ENCODE peak calls at places on chromosomes 2 and 18, in five cellular contexts. U is GM23338, K is A549, A is fibroblast of pulmonary artery, R is epithelial cell of proximal tubule. T is an unnamed sample.

GRCh38 chr2:28606986-28607441 is 111.2 kb downstream of the PLB1 start:
- DNase-seq in U (peak), K (peak), A (peak), R (no peak), T (no peak)

GRCh38 chr2:79982445-79982844 is 322.1 kb downstream of the LRRTM1 start:
- DNase-seq in U (peak), K (no peak), A (no peak), R (no peak), T (no peak)

GRCh38 chr2:75483878-75484277 is 76.9 kb downstream of the EVA1A start:
- DNase-seq in U (no peak), K (no peak), A (no peak), R (no peak), T (no peak)

GRCh38 chr2:59398081-59398480 is 1155.4 kb downstream of the BCL11A start:
- DNase-seq in U (no peak), K (no peak), A (no peak), R (no peak), T (no peak)

GRCh38 chr2:29187926-29188325 is 72.7 kb downstream of the CLIP4 start:
- DNase-seq in U (no peak), K (no peak), A (no peak), R (no peak), T (no peak)

GRCh38 chr2:98494699-98495098 is 50.0 kb downstream of the INPP4A start:
- DNase-seq in U (no peak), K (no peak), A (no peak), R (no peak), T (no peak)

GRCh38 chr2:197306691-197307030 is 3.9 kb downstream of the ANKRD44 start:
- DNase-seq in U (no peak), K (no peak), A (no peak), R (no peak), T (no peak)

GRCh38 chr2:134208825-134209224 is 45.0 kb upstream of the MGAT5 start:
- DNase-seq in U (no peak), K (no peak), A (no peak), R (no peak), T (no peak)

GRCh38 chr2:216546231-216546630 is 47.6 kb downstream of the RPL37A start:
- DNase-seq in U (no peak), K (no peak), A (no peak), R (no peak), T (no peak)

GRCh38 chr2:10003206-10004125 is 39.9 kb upstream of the KLF11 start:
- DNase-seq in U (no peak), K (no peak), A (no peak), R (no peak), T (no peak)

GRCh38 chr2:33848486-33848885 is 249.4 kb upstream of the FAM98A start:
- DNase-seq in U (no peak), K (no peak), A (no peak), R (peak), T (no peak)

GRCh38 chr2:235463893-235464292 is 29.9 kb upstream of the AGAP1 start:
- DNase-seq in U (no peak), K (no peak), A (peak), R (no peak), T (no peak)

GRCh38 chr18:2529154-2529553 is 42.2 kb downstream of the METTL4 start:
- DNase-seq in U (peak), K (no peak), A (peak), R (no peak), T (no peak)

GRCh38 chr2:182870227-182870626 is 3.8 kb upstream of the FRZB start:
- DNase-seq in U (peak), K (peak), A (no peak), R (no peak), T (peak)

GRCh38 chr2:46645681-46646162 is 166.4 kb downstream of the TMEM247 start:
- DNase-seq in U (no peak), K (no peak), A (peak), R (no peak), T (no peak)

GRCh38 chr2:238235856-238236255 is 4.0 kb downstream of the HES6 start:
- DNase-seq in U (no peak), K (no peak), A (no peak), R (no peak), T (no peak)

GRCh38 chr2:189204322-189204941 is 24.9 kb upstream of the COL5A2 start:
- DNase-seq in U (no peak), K (no peak), A (peak), R (no peak), T (no peak)

GRCh38 chr2:10246370-10246769 is 56.3 kb upstream of the HPCAL1 start:
- DNase-seq in U (no peak), K (no peak), A (no peak), R (no peak), T (no peak)

GRCh38 chr2:176117823-176118376 is 1.3 kb downstream of the HOXD10 start:
- DNase-seq in U (no peak), K (no peak), A (no peak), R (no peak), T (no peak)

GRCh38 chr2:19232312-19232711 is 126.1 kb downstream of the OSR1 start:
- DNase-seq in U (no peak), K (no peak), A (no peak), R (no peak), T (no peak)

GRCh38 chr2:139031722-139032121 is 251.5 kb upstream of the NXPH2 start:
- DNase-seq in U (peak), K (no peak), A (peak), R (no peak), T (no peak)

GRCh38 chr2:227180286-227180685 is 15.9 kb downstream of the COL4A3 start:
- DNase-seq in U (peak), K (no peak), A (no peak), R (no peak), T (no peak)

GRCh38 chr2:146124741-146125140 is 1604.8 kb upstream of the ZEB2 start:
- DNase-seq in U (no peak), K (no peak), A (peak), R (no peak), T (no peak)

GRCh38 chr2:117856415-117857210 is 42.1 kb downstream of the DDX18 start:
- DNase-seq in U (peak), K (peak), A (peak), R (peak), T (peak)

DNA sequence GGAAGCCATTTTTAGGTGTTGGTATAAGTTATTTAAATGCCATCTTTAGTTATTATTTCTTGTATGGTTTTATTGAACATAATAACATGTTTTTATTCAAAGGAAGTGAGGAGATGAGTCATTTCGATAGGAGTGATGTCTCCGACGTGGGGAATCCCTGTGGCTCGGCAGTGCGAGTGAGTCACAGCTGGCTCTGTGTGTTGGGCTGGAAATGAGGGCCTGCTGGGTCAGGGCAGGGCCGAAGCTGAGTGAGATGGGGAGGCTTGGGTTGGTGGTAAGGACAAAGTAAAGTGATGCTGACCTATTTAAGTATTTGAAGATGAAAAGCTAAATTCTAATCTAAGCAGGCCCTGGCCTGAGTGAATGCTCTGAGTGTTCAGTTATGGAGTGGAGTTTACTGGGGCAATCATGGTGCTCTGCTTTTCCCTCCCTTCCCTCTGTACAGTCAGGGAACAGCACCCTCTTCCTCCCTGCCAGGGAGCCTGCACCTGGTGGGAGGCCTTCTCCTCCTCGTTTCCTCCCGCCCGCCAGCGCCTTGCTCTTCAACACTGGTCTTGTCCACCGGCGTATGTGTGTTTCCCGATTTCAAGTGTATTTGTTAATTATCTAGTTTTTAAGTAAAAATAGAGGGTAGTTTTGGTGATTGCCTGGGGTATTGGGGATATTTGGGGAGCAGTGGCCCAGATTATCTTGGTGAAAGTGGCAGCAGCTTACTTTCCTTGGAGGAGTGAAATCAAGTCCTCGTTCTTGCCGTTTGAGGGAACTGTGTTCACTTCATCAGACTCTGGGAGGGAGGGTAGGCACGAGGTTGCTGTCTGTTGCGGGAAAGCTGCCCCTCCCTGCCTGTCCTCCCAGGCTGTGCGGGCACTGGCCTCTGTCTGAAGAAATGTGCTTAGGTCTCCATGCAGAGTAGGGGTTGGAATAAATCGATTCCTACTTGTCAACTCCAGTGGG is 157.0 kb downstream of the LDLRAD4 start:
- DNase-seq in U (no peak), K (peak), A (peak), R (no peak), T (peak)
- TF ChIP-seq CTCF in U (no peak), K (no peak), A (peak), R (no peak), T (no peak)

GRCh38 chr2:9001778-9002177 is 1.7 kb downstream of the MBOAT2 start:
- DNase-seq in U (no peak), K (no peak), A (no peak), R (no peak), T (no peak)
- H3K4me3 ChIP-seq in U (peak), K (no peak), A (peak), R (peak), T (no peak)

DNA sequence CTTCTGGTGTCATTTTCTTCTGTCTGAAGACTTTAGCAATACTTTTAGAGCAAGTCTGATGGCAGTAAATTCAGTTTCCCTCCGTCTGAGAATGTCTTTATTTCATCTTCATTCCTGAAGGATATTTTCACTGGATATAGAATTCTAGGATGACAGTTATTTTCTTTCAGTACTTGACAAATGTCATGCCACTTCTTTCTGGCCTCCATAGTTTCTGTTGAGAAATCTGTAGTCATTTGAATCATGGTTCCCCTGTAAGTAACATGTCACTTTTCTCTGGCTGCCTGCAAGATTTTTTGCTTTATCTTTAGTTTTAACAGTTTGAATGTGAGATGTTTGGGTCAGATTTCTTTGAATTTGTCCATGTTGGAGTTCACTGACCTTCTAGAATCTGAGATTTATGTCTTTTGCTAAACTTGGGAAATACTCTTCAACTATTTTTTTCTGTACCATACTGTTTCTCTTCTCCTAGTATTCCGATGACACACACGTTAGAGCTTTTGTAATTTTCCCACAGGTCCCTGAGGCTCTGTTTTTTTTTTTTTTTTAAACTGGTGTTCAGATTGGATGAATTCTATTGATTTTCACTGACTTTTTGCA is 30.2 kb downstream of the RMND5A start:
- DNase-seq in U (no peak), K (no peak), A (peak), R (no peak), T (no peak)
- TF ChIP-seq CTCF in U (no peak), K (no peak), A (no peak), R (no peak), T (no peak)

GRCh38 chr2:204870053-204870452 is 324.8 kb downstream of the PARD3B start:
- DNase-seq in U (no peak), K (no peak), A (no peak), R (no peak), T (no peak)

GRCh38 chr2:204869142-204869823 is 324.0 kb downstream of the PARD3B start:
- DNase-seq in U (no peak), K (no peak), A (peak), R (no peak), T (no peak)

DNA sequence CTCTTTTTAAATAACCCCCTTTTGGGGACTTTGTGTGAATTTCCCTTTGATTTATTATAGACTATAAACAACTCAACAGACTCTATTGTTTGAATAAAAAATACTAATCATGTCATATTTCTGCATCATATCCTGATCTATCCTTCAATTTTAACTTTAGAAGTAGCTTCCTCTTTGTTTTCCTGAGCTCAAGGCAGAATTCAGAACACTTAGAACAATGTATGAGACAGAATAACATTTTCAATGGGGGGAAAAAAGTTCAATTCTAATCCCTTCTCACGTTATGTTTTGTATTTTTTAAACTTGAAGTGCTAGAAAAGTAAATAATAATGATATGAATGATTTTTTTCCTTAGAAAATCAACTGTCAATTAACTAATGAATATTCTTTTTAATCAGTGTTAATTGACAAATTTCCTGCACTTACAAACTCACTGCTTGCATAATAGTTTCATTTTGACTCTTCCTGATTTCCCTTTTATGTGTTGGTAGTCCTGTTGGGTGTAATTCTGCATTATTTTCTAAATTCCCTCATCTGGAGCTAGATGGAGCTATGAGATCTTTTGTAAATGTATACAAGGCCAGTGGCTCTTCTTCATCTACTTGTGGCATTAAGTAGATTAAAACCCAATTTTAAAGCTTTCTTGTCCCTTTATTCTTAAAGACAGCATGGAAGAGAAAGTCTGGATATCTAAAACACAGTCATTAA is 326.1 kb downstream of the PARD3B start:
- DNase-seq in U (peak), K (peak), A (peak), R (peak), T (peak)
- H3K4me3 ChIP-seq in U (no peak), K (no peak), A (no peak), R (no peak), T (no peak)

DNA sequence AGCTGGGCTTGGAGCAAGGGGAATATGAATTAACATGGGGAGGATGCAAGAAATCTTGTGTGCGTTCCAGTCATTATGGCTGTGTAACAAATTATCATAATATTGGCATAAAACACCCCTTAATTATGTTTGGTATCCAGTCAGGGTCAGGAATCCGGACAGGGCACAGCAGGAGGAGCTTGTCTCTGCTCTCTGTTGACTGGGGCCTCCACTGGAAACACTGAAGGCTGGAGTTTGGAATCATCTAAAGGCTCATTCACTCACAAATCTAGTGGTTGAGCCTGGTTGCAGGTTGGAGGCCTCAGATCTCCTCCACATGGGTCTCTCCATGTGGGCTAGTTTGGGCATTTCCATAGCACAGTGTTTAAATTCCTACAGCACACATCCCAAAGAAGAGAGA is 128.3 kb downstream of the ZFP36L2 start:
- DNase-seq in U (no peak), K (no peak), A (no peak), R (no peak), T (no peak)
- TF ChIP-seq CTCF in U (no peak), K (no peak), A (no peak), R (no peak), T (no peak)

DNA sequence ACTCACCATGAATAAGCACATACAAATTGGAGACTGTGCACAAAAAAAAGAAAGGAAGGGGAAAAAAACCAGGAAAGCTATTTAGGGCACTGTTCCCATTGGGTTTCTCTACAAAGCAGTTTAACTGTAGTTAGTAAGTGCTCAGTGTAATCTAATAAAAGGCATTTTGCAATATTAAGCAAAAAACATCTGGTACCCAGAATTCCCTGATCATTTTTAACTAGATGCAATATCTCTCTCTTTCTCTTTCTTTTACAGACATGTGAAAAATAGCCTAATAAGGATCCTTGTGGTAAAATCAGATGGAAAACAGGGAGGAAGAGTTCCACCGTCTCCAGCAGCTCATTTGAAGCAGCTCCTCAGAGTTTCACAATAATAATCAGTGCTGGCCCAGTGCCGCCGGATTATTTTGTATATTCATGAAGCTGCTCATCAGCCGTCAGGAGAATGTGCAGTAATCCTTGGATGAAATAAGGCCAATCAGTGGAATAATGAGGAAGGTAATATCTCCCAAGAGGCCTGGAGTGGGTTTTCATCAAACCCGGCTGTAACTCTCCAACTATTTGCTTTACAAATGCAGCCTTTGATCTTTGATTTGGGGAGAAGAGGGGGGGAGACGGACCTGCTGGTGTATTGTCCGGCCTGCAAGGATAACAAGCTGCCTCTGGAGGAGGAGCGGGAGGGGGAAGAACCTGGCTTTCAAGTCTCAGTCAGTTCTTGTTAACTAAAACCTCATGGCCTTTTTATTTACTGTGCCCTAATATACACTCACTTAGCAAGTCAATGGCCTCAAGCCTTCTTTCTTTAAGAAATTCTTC is 227.6 kb upstream of the SMIM21 start:
- DNase-seq in U (peak), K (no peak), A (no peak), R (no peak), T (no peak)
- H3K4me3 ChIP-seq in U (peak), K (no peak), A (no peak), R (no peak), T (no peak)

GRCh38 chr2:70767699-70768584 is at the start of gene ADD2:
- DNase-seq in U (peak), K (peak), A (peak), R (no peak), T (no peak)
- TF ChIP-seq CTCF in U (peak), K (peak), A (peak), R (no peak), T (peak)

GRCh38 chr2:108587621-108588020 is 53.4 kb downstream of the LIMS1 start:
- DNase-seq in U (no peak), K (no peak), A (peak), R (peak), T (no peak)
- H3K4me3 ChIP-seq in U (no peak), K (no peak), A (no peak), R (no peak), T (no peak)

DNA sequence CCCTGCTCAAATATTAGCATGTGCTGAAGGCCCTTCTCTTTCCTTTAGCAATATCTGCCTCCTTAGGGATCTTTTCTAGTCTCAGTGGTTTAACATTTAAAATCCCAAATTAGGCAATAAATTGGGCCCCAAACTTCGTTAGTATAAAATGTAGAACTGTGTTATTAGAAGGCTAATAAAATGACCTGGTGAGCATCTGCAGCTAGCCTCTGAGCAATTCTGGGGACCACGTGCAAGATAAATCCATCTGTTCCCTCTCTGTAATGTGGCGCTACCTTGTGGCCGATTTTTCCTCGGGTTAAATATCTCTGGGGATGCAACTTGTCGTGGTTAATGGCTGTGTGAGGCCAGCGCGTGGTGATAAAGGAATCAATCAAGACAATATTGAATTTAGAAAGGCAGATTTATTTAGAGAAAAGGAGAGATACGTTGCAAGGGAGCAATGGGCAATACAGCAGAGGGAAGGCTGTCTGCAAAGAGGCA is 18.7 kb upstream of the IL36G start:
- DNase-seq in U (peak), K (no peak), A (peak), R (no peak), T (no peak)
- TF ChIP-seq CTCF in U (peak), K (peak), A (no peak), R (no peak), T (no peak)

GRCh38 chr2:195734395-195734794 is 77.4 kb downstream of the SLC39A10 start:
- DNase-seq in U (no peak), K (no peak), A (no peak), R (no peak), T (no peak)

GRCh38 chr2:195737531-195738162 is 80.6 kb downstream of the SLC39A10 start:
- DNase-seq in U (no peak), K (no peak), A (peak), R (no peak), T (no peak)

GRCh38 chr2:195732569-195732968 is 75.5 kb downstream of the SLC39A10 start:
- DNase-seq in U (no peak), K (no peak), A (peak), R (no peak), T (no peak)
- H3K4me3 ChIP-seq in U (no peak), K (no peak), A (no peak), R (no peak), T (no peak)